ENCODE peak calls at places on chromosome 19, in five cellular contexts. One of them, this sample, is unnamed.

GRCh38 chr19:1213391-1214286 is 8.1 kb downstream of the STK11 start:
- DNase-seq in heart right ventricle: peak
- DNase-seq in cardiac fibroblast: peak
- DNase-seq in HepG2: no peak
- DNase-seq in IMR-90: peak
- DNase-seq in this sample: no peak

GRCh38 chr19:2798733-2799132 is 13.4 kb downstream of the THOP1 start:
- DNase-seq in cardiac fibroblast: peak
- DNase-seq in HepG2: no peak
- DNase-seq in heart right ventricle: peak
- DNase-seq in IMR-90: peak
- DNase-seq in this sample: no peak

GRCh38 chr19:17721821-17722220 is 2.5 kb downstream of the MAP1S start:
- DNase-seq in cardiac fibroblast: peak
- DNase-seq in HepG2: no peak
- DNase-seq in heart right ventricle: peak
- DNase-seq in IMR-90: peak
- DNase-seq in this sample: no peak

GRCh38 chr19:19657397-19657783 is 6.1 kb downstream of the ATP13A1 start:
- DNase-seq in HepG2: no peak
- DNase-seq in IMR-90: no peak
- DNase-seq in cardiac fibroblast: peak
- DNase-seq in heart right ventricle: no peak
- DNase-seq in this sample: no peak

GRCh38 chr19:42323852-42324654 is 1.4 kb upstream of the MEGF8 start:
- DNase-seq in HepG2: no peak
- DNase-seq in heart right ventricle: no peak
- DNase-seq in IMR-90: no peak
- DNase-seq in cardiac fibroblast: no peak
- DNase-seq in this sample: no peak

GRCh38 chr19:50328257-50329145 is 676 bp downstream of the KCNC3 start:
- DNase-seq in heart right ventricle: peak
- DNase-seq in HepG2: no peak
- DNase-seq in cardiac fibroblast: peak
- DNase-seq in IMR-90: no peak
- DNase-seq in this sample: no peak

GRCh38 chr19:17871878-17872250 is at the start of gene SLC5A5:
- DNase-seq in IMR-90: no peak
- DNase-seq in cardiac fibroblast: no peak
- DNase-seq in HepG2: no peak
- DNase-seq in heart right ventricle: no peak
- DNase-seq in this sample: no peak

GRCh38 chr19:41551212-41551610 is 24.8 kb upstream of the CEACAM21 start:
- DNase-seq in IMR-90: no peak
- DNase-seq in HepG2: no peak
- DNase-seq in heart right ventricle: no peak
- DNase-seq in cardiac fibroblast: no peak
- DNase-seq in this sample: no peak

GRCh38 chr19:19342086-19343015 is 21.7 kb downstream of the MAU2 start:
- DNase-seq in HepG2: peak
- DNase-seq in cardiac fibroblast: peak
- DNase-seq in IMR-90: peak
- DNase-seq in heart right ventricle: peak
- DNase-seq in this sample: no peak

GRCh38 chr19:4393947-4394590 is 6.3 kb downstream of the SH3GL1 start:
- DNase-seq in IMR-90: no peak
- DNase-seq in cardiac fibroblast: peak
- DNase-seq in HepG2: no peak
- DNase-seq in heart right ventricle: no peak
- DNase-seq in this sample: no peak

GRCh38 chr19:916645-917322 is 349 bp upstream of the KISS1R start:
- DNase-seq in heart right ventricle: no peak
- DNase-seq in cardiac fibroblast: no peak
- DNase-seq in HepG2: peak
- DNase-seq in IMR-90: no peak
- DNase-seq in this sample: no peak

GRCh38 chr19:40229484-40229883 is 3.0 kb upstream of the CCNP start:
- DNase-seq in heart right ventricle: no peak
- DNase-seq in HepG2: no peak
- DNase-seq in IMR-90: peak
- DNase-seq in cardiac fibroblast: no peak
- DNase-seq in this sample: no peak

GRCh38 chr19:33245948-33246728 is 20.5 kb upstream of the SLC7A10 start:
- DNase-seq in IMR-90: no peak
- DNase-seq in cardiac fibroblast: peak
- DNase-seq in HepG2: no peak
- DNase-seq in heart right ventricle: peak
- DNase-seq in this sample: no peak

GRCh38 chr19:36772341-36773222 is at the start of gene ZNF850:
- DNase-seq in cardiac fibroblast: peak
- DNase-seq in HepG2: peak
- DNase-seq in heart right ventricle: peak
- DNase-seq in IMR-90: peak
- DNase-seq in this sample: peak

GRCh38 chr19:6286676-6287075 is 6.9 kb upstream of the MLLT1 start:
- DNase-seq in heart right ventricle: no peak
- DNase-seq in HepG2: no peak
- DNase-seq in cardiac fibroblast: no peak
- DNase-seq in IMR-90: no peak
- DNase-seq in this sample: no peak

GRCh38 chr19:17196610-17197009 is 18.5 kb upstream of the USE1 start:
- DNase-seq in IMR-90: no peak
- DNase-seq in heart right ventricle: no peak
- DNase-seq in HepG2: no peak
- DNase-seq in cardiac fibroblast: no peak
- DNase-seq in this sample: no peak

GRCh38 chr19:14673088-14673487 is 1.6 kb downstream of the ADGRE3 start:
- DNase-seq in cardiac fibroblast: no peak
- DNase-seq in HepG2: no peak
- DNase-seq in heart right ventricle: no peak
- DNase-seq in IMR-90: no peak
- DNase-seq in this sample: no peak

GRCh38 chr19:15264933-15265206 is 32.6 kb upstream of the EPHX3 start:
- DNase-seq in HepG2: no peak
- DNase-seq in IMR-90: no peak
- DNase-seq in heart right ventricle: no peak
- DNase-seq in cardiac fibroblast: no peak
- DNase-seq in this sample: no peak

GRCh38 chr19:51729781-51730180 is 6.0 kb upstream of the HAS1 start:
- DNase-seq in HepG2: no peak
- DNase-seq in cardiac fibroblast: peak
- DNase-seq in IMR-90: no peak
- DNase-seq in heart right ventricle: no peak
- DNase-seq in this sample: no peak

GRCh38 chr19:12965017-12965811 is 4.2 kb upstream of the DAND5 start:
- DNase-seq in cardiac fibroblast: peak
- DNase-seq in IMR-90: peak
- DNase-seq in heart right ventricle: peak
- DNase-seq in HepG2: peak
- DNase-seq in this sample: peak

GRCh38 chr19:15498910-15499309 is 9.4 kb upstream of the CYP4F22 start:
- DNase-seq in IMR-90: no peak
- DNase-seq in cardiac fibroblast: no peak
- DNase-seq in HepG2: no peak
- DNase-seq in heart right ventricle: no peak
- DNase-seq in this sample: no peak

GRCh38 chr19:41699968-41700323 is 8.5 kb upstream of the CEACAM5 start:
- DNase-seq in cardiac fibroblast: no peak
- DNase-seq in heart right ventricle: no peak
- DNase-seq in HepG2: no peak
- DNase-seq in IMR-90: no peak
- DNase-seq in this sample: no peak

GRCh38 chr19:5949792-5950305 is 28.1 kb downstream of the RANBP3 start:
- DNase-seq in IMR-90: no peak
- DNase-seq in heart right ventricle: peak
- DNase-seq in HepG2: no peak
- DNase-seq in cardiac fibroblast: no peak
- DNase-seq in this sample: no peak

GRCh38 chr19:32658075-32658474 is 16.9 kb downstream of the ANKRD27 start:
- DNase-seq in heart right ventricle: no peak
- DNase-seq in IMR-90: no peak
- DNase-seq in cardiac fibroblast: no peak
- DNase-seq in HepG2: no peak
- DNase-seq in this sample: no peak

GRCh38 chr19:6220385-6221191 is 59.2 kb downstream of the MLLT1 start:
- DNase-seq in heart right ventricle: peak
- DNase-seq in HepG2: no peak
- DNase-seq in cardiac fibroblast: peak
- DNase-seq in IMR-90: peak
- DNase-seq in this sample: peak

GRCh38 chr19:1986357-1987162 is 29.0 kb downstream of the BTBD2 start:
- DNase-seq in IMR-90: no peak
- DNase-seq in HepG2: no peak
- DNase-seq in heart right ventricle: no peak
- DNase-seq in cardiac fibroblast: no peak
- DNase-seq in this sample: no peak

GRCh38 chr19:16919496-16919895 is 30.7 kb downstream of the F2RL3 start:
- DNase-seq in HepG2: no peak
- DNase-seq in cardiac fibroblast: no peak
- DNase-seq in IMR-90: no peak
- DNase-seq in heart right ventricle: no peak
- DNase-seq in this sample: no peak

GRCh38 chr19:40006273-40006691 is 9.4 kb downstream of the ZNF546 start:
- DNase-seq in cardiac fibroblast: peak
- DNase-seq in heart right ventricle: no peak
- DNase-seq in IMR-90: peak
- DNase-seq in HepG2: no peak
- DNase-seq in this sample: no peak

GRCh38 chr19:30423481-30423880 is 51.3 kb downstream of the ZNF536 start:
- DNase-seq in IMR-90: no peak
- DNase-seq in heart right ventricle: peak
- DNase-seq in HepG2: no peak
- DNase-seq in cardiac fibroblast: no peak
- DNase-seq in this sample: no peak

GRCh38 chr19:32652893-32653625 is 21.9 kb downstream of the ANKRD27 start:
- DNase-seq in HepG2: no peak
- DNase-seq in heart right ventricle: peak
- DNase-seq in IMR-90: peak
- DNase-seq in cardiac fibroblast: peak
- DNase-seq in this sample: no peak

GRCh38 chr19:29121684-29122083 is 91.3 kb downstream of the UQCRFS1 start:
- DNase-seq in HepG2: no peak
- DNase-seq in IMR-90: no peak
- DNase-seq in heart right ventricle: no peak
- DNase-seq in cardiac fibroblast: no peak
- DNase-seq in this sample: no peak

GRCh38 chr19:42175952-42176648 is 41.4 kb downstream of the DEDD2 start:
- DNase-seq in cardiac fibroblast: peak
- DNase-seq in HepG2: no peak
- DNase-seq in heart right ventricle: no peak
- DNase-seq in IMR-90: peak
- DNase-seq in this sample: no peak

GRCh38 chr19:16330368-16330801 is 5.8 kb downstream of the KLF2 start:
- DNase-seq in HepG2: peak
- DNase-seq in heart right ventricle: peak
- DNase-seq in IMR-90: peak
- DNase-seq in cardiac fibroblast: peak
- DNase-seq in this sample: no peak

DNA sequence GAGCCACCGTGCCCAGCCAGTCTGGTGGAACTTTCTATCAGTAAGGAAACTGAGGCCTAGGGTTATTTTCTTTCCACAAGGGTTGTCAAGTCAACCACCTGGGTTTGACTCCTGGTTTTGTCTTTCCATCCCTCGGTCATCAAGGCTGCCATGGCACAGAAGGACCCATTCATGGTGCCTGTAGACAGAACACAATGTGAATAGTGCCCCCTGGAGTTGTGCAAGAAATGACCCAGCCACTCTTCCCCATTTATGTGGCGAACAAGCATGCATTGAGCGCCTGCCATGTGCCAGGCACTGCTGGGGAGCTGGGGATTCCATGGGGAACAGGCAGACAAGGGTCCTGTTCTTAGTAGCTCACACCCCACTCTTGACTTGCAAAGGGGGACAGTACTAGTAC is 4.1 kb downstream of the SMARCA4 start:
- DNase-seq in HepG2: no peak
- DNase-seq in IMR-90: no peak
- DNase-seq in heart right ventricle: no peak
- DNase-seq in cardiac fibroblast: no peak
- DNase-seq in this sample: no peak
- H3K4me3 ChIP-seq in HepG2: no peak
- H3K4me3 ChIP-seq in IMR-90: no peak
- H3K4me3 ChIP-seq in heart right ventricle: no peak
- H3K4me3 ChIP-seq in cardiac fibroblast: no peak
- H3K4me3 ChIP-seq in this sample: no peak

DNA sequence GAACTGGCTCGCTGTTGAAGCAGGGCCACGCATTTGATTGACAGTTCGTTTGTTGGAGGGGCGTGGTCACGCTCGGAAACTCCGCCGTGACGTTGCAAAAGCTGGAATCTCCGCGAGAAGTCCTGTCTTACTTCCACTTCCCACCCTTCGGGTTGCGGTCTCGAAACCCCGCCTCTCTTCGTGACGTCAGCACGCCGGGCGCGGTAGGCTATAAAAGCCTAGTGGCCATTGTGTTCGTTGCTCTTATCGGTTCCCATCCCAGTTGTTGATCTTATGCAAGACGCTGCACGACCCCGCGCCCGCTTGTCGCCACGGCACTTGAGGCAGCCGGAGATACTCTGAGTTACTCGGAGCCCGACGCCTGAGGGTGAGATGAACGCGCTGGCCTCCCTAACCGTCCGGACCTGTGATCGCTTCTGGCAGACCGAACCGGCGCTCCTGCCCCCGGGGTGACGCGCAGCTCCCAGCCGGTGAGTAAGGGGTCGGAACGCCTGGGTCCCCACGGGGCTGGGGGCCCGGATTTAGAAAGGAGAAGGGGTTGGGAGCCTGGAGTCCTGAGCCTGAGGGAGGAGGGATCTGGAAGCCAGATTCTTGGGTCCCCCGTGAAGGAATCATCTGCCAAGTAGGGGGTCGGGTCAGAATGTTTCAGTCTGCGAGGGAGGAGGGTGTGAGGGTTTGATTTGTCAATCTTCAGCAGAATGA is at the start of gene PPP1R15A:
- DNase-seq in cardiac fibroblast: peak
- DNase-seq in HepG2: peak
- DNase-seq in IMR-90: peak
- DNase-seq in heart right ventricle: peak
- DNase-seq in this sample: peak
- TF ChIP-seq CTCF in cardiac fibroblast: no peak
- TF ChIP-seq CTCF in HepG2: peak
- TF ChIP-seq CTCF in IMR-90: no peak
- TF ChIP-seq CTCF in heart right ventricle: peak
- TF ChIP-seq CTCF in this sample: no peak

GRCh38 chr19:38320969-38321339 is 1.3 kb downstream of the KCNK6 start:
- DNase-seq in IMR-90: no peak
- DNase-seq in cardiac fibroblast: no peak
- DNase-seq in heart right ventricle: no peak
- DNase-seq in HepG2: no peak
- DNase-seq in this sample: no peak
- H3K4me3 ChIP-seq in IMR-90: no peak
- H3K4me3 ChIP-seq in cardiac fibroblast: peak
- H3K4me3 ChIP-seq in heart right ventricle: no peak
- H3K4me3 ChIP-seq in HepG2: no peak
- H3K4me3 ChIP-seq in this sample: no peak

DNA sequence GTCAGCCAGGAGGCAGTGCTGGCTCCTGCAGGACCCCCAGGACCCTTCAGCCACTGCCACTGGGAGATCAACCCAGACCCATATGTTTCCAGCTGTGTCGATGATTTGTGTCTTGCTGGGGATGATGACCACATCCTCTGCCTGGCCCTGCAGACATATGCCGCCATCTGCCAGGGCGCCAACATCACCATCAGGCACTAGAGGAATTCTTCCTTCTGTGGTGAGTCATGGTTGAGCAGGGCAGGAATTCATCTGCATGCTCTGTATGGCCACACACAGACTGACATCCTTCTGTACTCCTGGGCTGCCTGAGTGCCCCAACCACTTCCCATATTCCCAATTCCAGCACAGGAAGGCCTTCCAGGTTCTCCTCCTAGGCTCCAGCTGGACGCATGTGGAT is 27.1 kb upstream of the FXYD3 start:
- DNase-seq in IMR-90: peak
- DNase-seq in cardiac fibroblast: peak
- DNase-seq in HepG2: no peak
- DNase-seq in heart right ventricle: no peak
- DNase-seq in this sample: no peak
- TF ChIP-seq CTCF in IMR-90: no peak
- TF ChIP-seq CTCF in cardiac fibroblast: no peak
- TF ChIP-seq CTCF in HepG2: no peak
- TF ChIP-seq CTCF in heart right ventricle: no peak
- TF ChIP-seq CTCF in this sample: no peak